ENCODE peak calls at places on chromosome 2, in six cellular contexts. D is esophagus squamous epithelium; Z is HT1080; S is kidney tubule cell; F is nephron progenitor cell; X is naive thymus-derived CD8-positive, alpha-beta T cell. W is an unnamed sample.
A peak's percentile ranks its signal among the peaks of the same experiment; 100 is the strongest.

GRCh38 chr2:168738057-168738456 is 64.4 kb upstream of the NOSTRIN start:
- DNase-seq in F (no peak), X (no peak), D (no peak), S (peak; percentile 27), Z (peak; percentile 34), W (no peak)

GRCh38 chr2:160278889-160279196 is 78.8 kb upstream of the ITGB6 start:
- DNase-seq in X (no peak), D (no peak), S (no peak), F (no peak), Z (no peak), W (no peak)

GRCh38 chr2:160516547-160517365 is 23.1 kb upstream of the RBMS1 start:
- DNase-seq in D (no peak), S (no peak), F (no peak), Z (peak; percentile 37), X (no peak), W (no peak)

GRCh38 chr2:109247812-109248211 is 118.8 kb downstream of the SH3RF3 start:
- DNase-seq in S (no peak), F (no peak), X (no peak), Z (no peak), D (no peak), W (no peak)

GRCh38 chr2:46886268-46887027 is 29.2 kb downstream of the MCFD2 start:
- DNase-seq in Z (no peak), F (no peak), X (no peak), S (no peak), D (no peak), W (no peak)

GRCh38 chr2:19711470-19712372 is 190.1 kb downstream of the TTC32 start:
- DNase-seq in Z (peak; percentile 98), F (no peak), S (peak; percentile 99), X (no peak), D (no peak), W (no peak)

GRCh38 chr2:9230051-9230802 is 23.6 kb downstream of the ASAP2 start:
- DNase-seq in X (no peak), S (no peak), F (no peak), D (no peak), Z (no peak), W (peak; percentile 84)

GRCh38 chr2:210561482-210561881 is 5.1 kb downstream of the CPS1 start:
- DNase-seq in F (no peak), Z (no peak), D (no peak), X (no peak), S (no peak), W (no peak)

GRCh38 chr2:15809504-15809903 is 130.8 kb upstream of the MYCN start:
- DNase-seq in S (no peak), F (no peak), X (no peak), D (no peak), Z (no peak), W (no peak)

GRCh38 chr2:85756195-85756594 is 2.4 kb downstream of the ATOH8 start:
- DNase-seq in S (no peak), F (no peak), Z (no peak), D (no peak), X (no peak), W (no peak)

GRCh38 chr2:237917696-237918374 is 49.0 kb upstream of the UBE2F start:
- DNase-seq in D (no peak), X (no peak), S (no peak), Z (no peak), F (no peak), W (no peak)

GRCh38 chr2:234705108-234705507 is 208.2 kb upstream of the ARL4C start:
- DNase-seq in Z (peak; percentile 69), X (no peak), S (peak; percentile 87), F (no peak), D (no peak), W (no peak)

GRCh38 chr2:85886585-85886984 is 2.2 kb downstream of the ST3GAL5 start:
- DNase-seq in Z (peak; percentile 85), F (peak; percentile 43), D (no peak), S (peak; percentile 83), X (no peak), W (no peak)

GRCh38 chr2:163347982-163348842 is 387.6 kb downstream of the FIGN start:
- DNase-seq in F (peak; percentile 76), D (no peak), S (peak; percentile 95), Z (no peak), X (no peak), W (peak; percentile 88)

GRCh38 chr2:128162266-128162665 is 71.3 kb downstream of the UGGT1 start:
- DNase-seq in Z (no peak), S (no peak), D (no peak), F (no peak), X (no peak), W (peak; percentile 71)

GRCh38 chr2:70553334-70553583 is 367 bp downstream of the TGFA start:
- DNase-seq in X (no peak), S (peak; percentile 68), D (no peak), Z (no peak), F (no peak), W (no peak)

GRCh38 chr2:85954918-85955420 is 66.2 kb upstream of the ST3GAL5 start:
- DNase-seq in Z (no peak), D (no peak), S (no peak), X (no peak), F (no peak), W (no peak)

GRCh38 chr2:102418421-102418961 is 4.5 kb upstream of the IL18RAP start:
- DNase-seq in F (no peak), X (no peak), D (no peak), S (peak; percentile 18), Z (peak; percentile 30), W (no peak)

GRCh38 chr2:25479761-25480160 is 138.0 kb upstream of the DNMT3A start:
- DNase-seq in Z (no peak), S (no peak), F (no peak), D (no peak), X (no peak), W (no peak)

GRCh38 chr2:57376985-57377384 is 669.6 kb upstream of the VRK2 start:
- DNase-seq in D (no peak), F (no peak), S (peak; percentile 6), Z (peak; percentile 26), X (no peak), W (no peak)

GRCh38 chr2:71499691-71500090 is 46.3 kb downstream of the DYSF start:
- DNase-seq in D (no peak), S (peak; percentile 3), Z (no peak), F (no peak), X (no peak), W (no peak)

GRCh38 chr2:132441051-132441450 is 24.4 kb downstream of the GPR39 start:
- DNase-seq in D (no peak), Z (no peak), X (no peak), S (no peak), F (no peak), W (no peak)

GRCh38 chr2:193373139-193373538 is 1178.4 kb upstream of the TMEFF2 start:
- DNase-seq in X (no peak), S (no peak), F (no peak), Z (no peak), D (no peak), W (no peak)

GRCh38 chr2:64692401-64692800 is 38.7 kb upstream of the SERTAD2 start:
- DNase-seq in Z (peak; percentile 66), D (no peak), X (no peak), F (no peak), S (peak; percentile 38), W (no peak)

GRCh38 chr2:212961255-212961654 is 190.2 kb downstream of the IKZF2 start:
- DNase-seq in D (no peak), Z (no peak), F (no peak), S (no peak), X (no peak), W (no peak)

GRCh38 chr2:128439231-128440086 is 120.8 kb upstream of the HS6ST1 start:
- DNase-seq in F (no peak), D (no peak), S (no peak), X (peak; percentile 11), Z (no peak), W (peak; percentile 64)

GRCh38 chr2:39361511-39361910 is 75.6 kb downstream of the MAP4K3 start:
- DNase-seq in D (no peak), Z (no peak), S (no peak), X (no peak), F (no peak), W (no peak)

GRCh38 chr2:88880441-88880953 is 189.0 kb downstream of the RPIA start:
- DNase-seq in Z (peak; percentile 57), D (no peak), S (peak; percentile 63), X (peak; percentile 27), F (peak; percentile 2), W (no peak)

GRCh38 chr2:233718552-233718951 is at the start of gene UGT1A4:
- DNase-seq in Z (no peak), S (no peak), X (no peak), F (no peak), D (no peak), W (no peak)

GRCh38 chr2:26880910-26881435 is 33.0 kb downstream of the DPYSL5 start:
- DNase-seq in F (no peak), S (no peak), Z (no peak), X (no peak), D (no peak), W (no peak)

W was measured in Right ventricle myocardium inferior.